ENCODE peak calls at places on chromosome X, in five cellular contexts. O, Y, U, I and C are unnamed samples.

GRCh38 chrX:51834076-51834475 is 59.3 kb upstream of the MAGED1 start:
- DNase-seq in O (no peak), Y (no peak), U (no peak), I (no peak), C (no peak)

GRCh38 chrX:25068340-25068739 is 52.6 kb upstream of the ARX start:
- DNase-seq in O (no peak), Y (no peak), U (no peak), I (no peak), C (no peak)

GRCh38 chrX:153640045-153640686 is 6.8 kb upstream of the DUSP9 start:
- DNase-seq in O (no peak), Y (no peak), U (no peak), I (no peak), C (no peak)

GRCh38 chrX:63282077-63282476 is 69.1 kb downstream of the SPIN4 start:
- DNase-seq in O (no peak), Y (no peak), U (no peak), I (no peak), C (no peak)

GRCh38 chrX:142998447-142999208 is 27.1 kb upstream of the SPANXN4 start:
- DNase-seq in O (no peak), Y (no peak), U (peak), I (no peak), C (no peak)

GRCh38 chrX:821311-822178 is 191.0 kb downstream of the SHOX start:
- DNase-seq in O (no peak), Y (no peak), U (no peak), I (no peak), C (no peak)

GRCh38 chrX:67159437-67159836 is 384.4 kb upstream of the AR start:
- DNase-seq in O (no peak), Y (no peak), U (no peak), I (no peak), C (no peak)

GRCh38 chrX:69038826-69039225 is 126.4 kb downstream of the PJA1 start:
- DNase-seq in O (no peak), Y (no peak), U (no peak), I (no peak), C (no peak)

GRCh38 chrX:119477812-119478232 is 9.6 kb downstream of the SLC25A5 start:
- DNase-seq in O (peak), Y (peak), U (peak), I (no peak), C (no peak)

GRCh38 chrX:24178441-24178840 is 28.9 kb downstream of the ZFX start:
- DNase-seq in O (no peak), Y (no peak), U (no peak), I (no peak), C (no peak)

GRCh38 chrX:18607966-18608365 is 63.9 kb downstream of the RS1 start:
- DNase-seq in O (no peak), Y (no peak), U (no peak), I (no peak), C (no peak)

GRCh38 chrX:32929040-32929439 is 282.3 kb downstream of the DMD start:
- DNase-seq in O (no peak), Y (no peak), U (no peak), I (no peak), C (no peak)

GRCh38 chrX:9855536-9856320 is 69.5 kb downstream of the SHROOM2 start:
- DNase-seq in O (no peak), Y (no peak), U (no peak), I (no peak), C (no peak)

GRCh38 chrX:50082741-50083140 is 118.1 kb downstream of the AKAP4 start:
- DNase-seq in O (no peak), Y (no peak), U (no peak), I (no peak), C (no peak)

GRCh38 chrX:150370589-150371312 is 7.6 kb downstream of the MAMLD1 start:
- DNase-seq in O (no peak), Y (no peak), U (no peak), I (no peak), C (no peak)

GRCh38 chrX:131366387-131366786 is 77.3 kb upstream of the IGSF1 start:
- DNase-seq in O (peak), Y (peak), U (no peak), I (no peak), C (peak)

GRCh38 chrX:133215747-133216146 is 2.4 kb downstream of the TFDP3 start:
- DNase-seq in O (peak), Y (no peak), U (no peak), I (no peak), C (peak)

GRCh38 chrX:147602297-147602696 is 309.4 kb upstream of the FMR1 start:
- DNase-seq in O (no peak), Y (no peak), U (no peak), I (no peak), C (peak)

GRCh38 chrX:97117572-97117971 is 233.9 kb downstream of the RPA4 start:
- DNase-seq in O (no peak), Y (no peak), U (no peak), I (no peak), C (no peak)

GRCh38 chrX:96436105-96436504 is 248.5 kb upstream of the DIAPH2 start:
- DNase-seq in O (no peak), Y (no peak), U (no peak), I (no peak), C (no peak)

GRCh38 chrX:145821898-145822567 is 4.4 kb downstream of the SLITRK2 start:
- DNase-seq in O (no peak), Y (no peak), U (no peak), I (no peak), C (peak)

GRCh38 chrX:110132450-110133114 is 129.7 kb downstream of the TMEM164 start:
- DNase-seq in O (no peak), Y (no peak), U (no peak), I (no peak), C (no peak)

GRCh38 chrX:123803331-123803983 is 56.4 kb upstream of the XIAP start:
- DNase-seq in O (peak), Y (peak), U (peak), I (no peak), C (no peak)

GRCh38 chrX:119655125-119655524 is 37.8 kb downstream of the SEPTIN6 start:
- DNase-seq in O (no peak), Y (no peak), U (no peak), I (no peak), C (no peak)

GRCh38 chrX:153635788-153636668 is 11.0 kb upstream of the DUSP9 start:
- DNase-seq in O (peak), Y (peak), U (peak), I (no peak), C (peak)

GRCh38 chrX:57364145-57364544 is 77.6 kb downstream of the FAAH2 start:
- DNase-seq in O (no peak), Y (no peak), U (no peak), I (no peak), C (no peak)

GRCh38 chrX:44245730-44246129 is 97.7 kb downstream of the EFHC2 start:
- DNase-seq in O (no peak), Y (no peak), U (no peak), I (no peak), C (no peak)

GRCh38 chrX:113629326-113629725 is 788.7 kb upstream of the AMOT start:
- DNase-seq in O (no peak), Y (no peak), U (no peak), I (no peak), C (no peak)

GRCh38 chrX:14491689-14492088 is 37.6 kb upstream of the GLRA2 start:
- DNase-seq in O (no peak), Y (no peak), U (no peak), I (no peak), C (no peak)

GRCh38 chrX:40552768-40553167 is 28.0 kb upstream of the ATP6AP2 start:
- DNase-seq in O (no peak), Y (peak), U (no peak), I (no peak), C (no peak)

GRCh38 chrX:152412105-152412504 is 39.0 kb downstream of the GABRA3 start:
- DNase-seq in O (no peak), Y (no peak), U (no peak), I (no peak), C (no peak)

GRCh38 chrX:39149761-39150160 is 348.5 kb downstream of the MID1IP1 start:
- DNase-seq in O (peak), Y (no peak), U (peak), I (no peak), C (peak)
- TF ChIP-seq REST in O (no peak), Y (no peak), U (no peak), I (no peak), C (no peak)

GRCh38 chrX:129525162-129525561 is 1.9 kb upstream of the SMARCA1 start:
- DNase-seq in O (peak), Y (no peak), U (no peak), I (no peak), C (no peak)
- TF ChIP-seq CTCF in O (no peak), Y (no peak), U (no peak), I (no peak), C (no peak)

DNA sequence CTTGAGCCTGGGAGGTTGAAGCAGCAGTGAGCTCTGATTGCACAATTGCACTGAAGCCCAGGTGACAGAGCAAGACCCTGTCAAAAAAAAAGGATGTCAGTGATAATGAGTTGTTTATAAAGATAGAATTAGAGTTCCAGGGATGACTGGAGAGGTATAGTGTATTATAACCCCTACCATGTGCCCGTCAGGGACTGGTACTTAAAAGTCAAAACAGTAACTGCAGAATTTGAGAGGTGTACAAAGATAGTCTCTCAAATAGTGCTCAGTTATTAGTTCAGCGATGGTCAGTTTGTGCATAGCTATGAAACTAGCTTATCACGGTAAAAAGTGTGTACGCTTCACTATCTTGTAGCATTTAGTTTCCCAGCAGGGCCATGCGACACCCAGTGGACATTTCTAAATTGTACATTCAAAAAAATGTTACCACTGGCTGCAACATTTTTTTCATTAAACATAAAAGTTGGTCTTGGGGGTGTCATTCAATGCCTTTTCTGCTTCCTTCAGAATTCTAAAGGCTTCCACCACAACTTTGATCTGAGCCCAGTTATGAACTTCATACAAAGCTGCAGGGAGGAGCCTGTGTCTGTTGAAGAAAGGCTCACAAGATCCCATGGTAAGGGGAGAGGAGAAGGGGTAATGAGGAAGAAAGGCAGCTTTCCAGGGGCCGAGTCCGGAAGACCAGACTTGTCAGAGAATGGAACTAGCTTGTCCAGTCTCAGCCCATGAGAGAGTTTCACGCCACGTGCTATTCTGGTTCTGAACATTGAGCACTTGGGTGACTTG is 9.2 kb upstream of the GYG2 start:
- DNase-seq in O (peak), Y (peak), U (no peak), I (no peak), C (no peak)
- TF ChIP-seq REST in O (no peak), Y (no peak), U (no peak), I (no peak), C (no peak)

GRCh38 chrX:71565634-71566033 is 12.6 kb upstream of the GCNA start:
- DNase-seq in O (no peak), Y (no peak), U (no peak), I (no peak), C (no peak)

GRCh38 chrX:71558920-71559319 is 19.3 kb upstream of the GCNA start:
- DNase-seq in O (no peak), Y (no peak), U (no peak), I (no peak), C (no peak)

GRCh38 chrX:71563921-71564320 is 14.3 kb upstream of the GCNA start:
- DNase-seq in O (no peak), Y (no peak), U (no peak), I (no peak), C (no peak)
- TF ChIP-seq CTCF in O (no peak), Y (no peak), U (no peak), I (peak), C (no peak)

DNA sequence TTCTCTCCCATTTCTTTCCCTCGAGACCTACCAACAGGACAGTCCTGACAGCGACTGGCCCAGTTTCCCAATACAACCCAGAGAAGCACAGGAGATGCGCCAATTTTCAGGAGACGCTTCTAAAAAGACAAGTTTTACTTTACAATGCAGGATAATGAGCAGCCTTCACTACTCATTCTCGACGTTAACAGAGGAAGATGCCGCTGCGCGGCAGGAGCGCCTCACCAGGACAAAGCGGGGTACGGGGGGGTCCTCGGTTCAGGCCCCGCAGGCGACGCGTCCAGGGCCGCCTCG is 689 bp downstream of the BCLAF3 start:
- DNase-seq in O (no peak), Y (peak), U (no peak), I (no peak), C (no peak)
- TF ChIP-seq REST in O (no peak), Y (no peak), U (no peak), I (no peak), C (no peak)

GRCh38 chrX:70423937-70424336 is 823 bp downstream of the GDPD2 start:
- DNase-seq in O (no peak), Y (no peak), U (no peak), I (no peak), C (no peak)

GRCh38 chrX:70424801-70425200 is 1.7 kb downstream of the GDPD2 start:
- DNase-seq in O (no peak), Y (no peak), U (no peak), I (no peak), C (no peak)

GRCh38 chrX:70426286-70427278 is 3.5 kb downstream of the GDPD2 start:
- DNase-seq in O (no peak), Y (no peak), U (no peak), I (no peak), C (no peak)

GRCh38 chrX:70421618-70422017 is 1.5 kb upstream of the GDPD2 start:
- DNase-seq in O (no peak), Y (no peak), U (no peak), I (no peak), C (peak)

DNA sequence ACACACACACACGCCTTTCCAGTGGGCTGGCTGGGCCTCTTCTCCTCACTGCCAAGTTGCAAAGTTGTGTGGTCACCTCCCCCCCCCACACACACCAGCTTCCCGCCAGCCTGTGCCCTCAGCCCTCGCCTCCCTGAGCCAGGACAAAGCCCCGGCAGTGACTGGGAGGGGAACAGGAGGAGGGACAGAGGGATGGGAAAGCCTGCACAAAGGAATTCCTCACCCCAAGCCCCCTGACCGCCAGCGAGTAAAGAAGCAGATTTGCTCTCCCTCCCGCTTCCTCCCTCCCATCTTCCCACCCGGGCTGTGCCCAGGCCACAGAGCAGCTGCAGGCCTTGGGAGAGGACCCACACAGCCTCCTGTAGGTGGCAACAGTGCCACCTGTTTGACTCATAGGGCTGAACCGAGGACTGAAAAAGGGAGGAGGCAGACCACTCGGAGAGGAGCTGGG is at the start of gene GDPD2:
- DNase-seq in O (peak), Y (no peak), U (no peak), I (no peak), C (peak)
- TF ChIP-seq CTCF in O (peak), Y (peak), U (no peak), I (peak), C (peak)

GRCh38 chrX:15988661-15989603 is 134.3 kb upstream of the AP1S2 start:
- DNase-seq in O (no peak), Y (no peak), U (no peak), I (no peak), C (peak)
- TF ChIP-seq REST in O (no peak), Y (no peak), U (no peak), I (no peak), C (no peak)

DNA sequence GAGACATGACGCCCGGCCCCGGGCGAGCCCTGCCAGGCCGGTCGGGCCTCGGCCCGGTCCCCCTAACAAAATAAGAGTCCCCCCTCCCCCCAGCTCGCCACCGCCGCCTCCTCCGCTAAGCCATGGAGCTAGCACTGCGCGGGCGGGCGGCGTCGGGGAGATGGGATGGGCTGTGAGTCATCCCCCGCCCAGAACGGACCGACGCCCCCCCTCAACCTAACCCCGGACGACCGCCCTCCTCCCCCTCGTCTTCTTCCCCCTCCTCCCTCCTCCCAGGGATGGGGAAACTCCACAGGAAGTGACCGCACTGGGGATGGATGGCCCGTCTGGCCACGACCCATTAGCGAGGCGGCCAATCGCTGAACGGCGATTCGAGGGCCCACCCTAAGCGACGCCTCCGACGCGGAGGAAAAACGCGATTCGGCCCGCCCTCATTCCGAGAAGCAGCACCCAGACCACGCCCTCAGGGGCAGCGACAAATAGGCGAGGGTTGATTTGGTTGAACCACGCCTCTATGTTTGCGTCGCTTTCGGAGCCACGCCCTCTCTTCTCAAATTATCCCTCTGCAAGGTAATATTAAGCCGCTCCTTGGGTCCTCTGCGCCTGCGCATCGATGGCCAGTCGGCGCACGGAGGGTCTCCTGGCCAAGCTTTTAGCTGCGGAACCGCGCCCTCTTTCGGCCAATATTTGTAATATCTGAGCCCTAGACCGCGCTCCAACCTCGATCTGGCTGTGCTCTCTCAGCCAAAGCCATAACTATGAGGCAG is at the start of gene TFE3:
- DNase-seq in O (peak), Y (peak), U (peak), I (peak), C (peak)
- TF ChIP-seq CTCF in O (peak), Y (peak), U (peak), I (peak), C (peak)